ENCODE peak calls at places on chromosomes 4 and X, in ten cellular contexts. One of them, this sample, is unnamed.

GRCh38 chr4:154416183-154416543 is 75.4 kb downstream of the DCHS2 start:
- DNase-seq in nephron progenitor cell: peak; percentile 58
- DNase-seq in thoracic aorta: no peak
- DNase-seq in activated CD8-positive, alpha-beta T cell treated with anti-CD3 and anti-CD28 coated beads for 36 hours: no peak
- DNase-seq in lower leg skin: no peak
- DNase-seq in GM10248: peak; percentile 10
- DNase-seq in fibroblast of lung: peak; percentile 1
- DNase-seq in progenitor cell of endocrine pancreas: no peak
- DNase-seq in BJ: no peak
- DNase-seq in PC-3: no peak
- DNase-seq in this sample: no peak

GRCh38 chr4:3261411-3262207 is 12.7 kb downstream of the MSANTD1 start:
- DNase-seq in progenitor cell of endocrine pancreas: no peak
- DNase-seq in lower leg skin: peak; percentile 81
- DNase-seq in GM10248: no peak
- DNase-seq in BJ: no peak
- DNase-seq in nephron progenitor cell: no peak
- DNase-seq in PC-3: no peak
- DNase-seq in activated CD8-positive, alpha-beta T cell treated with anti-CD3 and anti-CD28 coated beads for 36 hours: no peak
- DNase-seq in thoracic aorta: no peak
- DNase-seq in fibroblast of lung: no peak
- DNase-seq in this sample: no peak

GRCh38 chr4:105401278-105401677 is 72.6 kb downstream of the PPA2 start:
- DNase-seq in fibroblast of lung: no peak
- DNase-seq in activated CD8-positive, alpha-beta T cell treated with anti-CD3 and anti-CD28 coated beads for 36 hours: no peak
- DNase-seq in progenitor cell of endocrine pancreas: no peak
- DNase-seq in GM10248: no peak
- DNase-seq in lower leg skin: no peak
- DNase-seq in PC-3: no peak
- DNase-seq in nephron progenitor cell: no peak
- DNase-seq in BJ: no peak
- DNase-seq in thoracic aorta: no peak
- DNase-seq in this sample: no peak

GRCh38 chrX:45722471-45722870 is 521.8 kb upstream of the DIPK2B start:
- DNase-seq in BJ: no peak
- DNase-seq in lower leg skin: no peak
- DNase-seq in thoracic aorta: no peak
- DNase-seq in fibroblast of lung: peak; percentile 65
- DNase-seq in PC-3: no peak
- DNase-seq in nephron progenitor cell: no peak
- DNase-seq in progenitor cell of endocrine pancreas: no peak
- DNase-seq in activated CD8-positive, alpha-beta T cell treated with anti-CD3 and anti-CD28 coated beads for 36 hours: no peak
- DNase-seq in GM10248: no peak
- DNase-seq in this sample: no peak

GRCh38 chrX:125522752-125523151 is 203.1 kb downstream of the TEX13C start:
- DNase-seq in thoracic aorta: no peak
- DNase-seq in fibroblast of lung: no peak
- DNase-seq in nephron progenitor cell: no peak
- DNase-seq in activated CD8-positive, alpha-beta T cell treated with anti-CD3 and anti-CD28 coated beads for 36 hours: no peak
- DNase-seq in GM10248: no peak
- DNase-seq in lower leg skin: no peak
- DNase-seq in PC-3: no peak
- DNase-seq in BJ: no peak
- DNase-seq in progenitor cell of endocrine pancreas: no peak
- DNase-seq in this sample: no peak

GRCh38 chr4:4694296-4694772 is 152.5 kb upstream of the STX18 start:
- DNase-seq in thoracic aorta: no peak
- DNase-seq in nephron progenitor cell: no peak
- DNase-seq in PC-3: no peak
- DNase-seq in fibroblast of lung: peak; percentile 31
- DNase-seq in progenitor cell of endocrine pancreas: no peak
- DNase-seq in BJ: no peak
- DNase-seq in GM10248: no peak
- DNase-seq in activated CD8-positive, alpha-beta T cell treated with anti-CD3 and anti-CD28 coated beads for 36 hours: no peak
- DNase-seq in lower leg skin: no peak
- DNase-seq in this sample: no peak

GRCh38 chr4:161841759-161842158 is 322.0 kb downstream of the FSTL5 start:
- DNase-seq in nephron progenitor cell: no peak
- DNase-seq in progenitor cell of endocrine pancreas: no peak
- DNase-seq in lower leg skin: no peak
- DNase-seq in thoracic aorta: no peak
- DNase-seq in GM10248: no peak
- DNase-seq in activated CD8-positive, alpha-beta T cell treated with anti-CD3 and anti-CD28 coated beads for 36 hours: no peak
- DNase-seq in fibroblast of lung: no peak
- DNase-seq in PC-3: peak; percentile 3
- DNase-seq in BJ: no peak
- DNase-seq in this sample: no peak

GRCh38 chr4:186554890-186555827 is at the start of gene MTNR1A:
- DNase-seq in BJ: no peak
- DNase-seq in nephron progenitor cell: peak; percentile 70
- DNase-seq in fibroblast of lung: peak; percentile 17
- DNase-seq in GM10248: no peak
- DNase-seq in progenitor cell of endocrine pancreas: peak; percentile 51
- DNase-seq in lower leg skin: no peak
- DNase-seq in activated CD8-positive, alpha-beta T cell treated with anti-CD3 and anti-CD28 coated beads for 36 hours: no peak
- DNase-seq in thoracic aorta: no peak
- DNase-seq in PC-3: no peak
- DNase-seq in this sample: no peak

GRCh38 chr4:10093801-10094552 is 22.6 kb downstream of the WDR1 start:
- DNase-seq in progenitor cell of endocrine pancreas: no peak
- DNase-seq in thoracic aorta: no peak
- DNase-seq in BJ: peak; percentile 86
- DNase-seq in lower leg skin: no peak
- DNase-seq in nephron progenitor cell: no peak
- DNase-seq in activated CD8-positive, alpha-beta T cell treated with anti-CD3 and anti-CD28 coated beads for 36 hours: no peak
- DNase-seq in GM10248: no peak
- DNase-seq in fibroblast of lung: peak; percentile 98
- DNase-seq in PC-3: no peak
- DNase-seq in this sample: no peak

GRCh38 chrX:24241822-24242648 is 71.8 kb downstream of the SUPT20HL2 start:
- DNase-seq in progenitor cell of endocrine pancreas: no peak
- DNase-seq in PC-3: peak; percentile 49
- DNase-seq in lower leg skin: peak; percentile 48
- DNase-seq in nephron progenitor cell: peak; percentile 10
- DNase-seq in thoracic aorta: no peak
- DNase-seq in GM10248: peak; percentile 44
- DNase-seq in fibroblast of lung: peak; percentile 27
- DNase-seq in activated CD8-positive, alpha-beta T cell treated with anti-CD3 and anti-CD28 coated beads for 36 hours: peak; percentile 5
- DNase-seq in BJ: no peak
- DNase-seq in this sample: no peak

GRCh38 chrX:20374866-20375530 is 108.3 kb upstream of the RPS6KA3 start:
- DNase-seq in activated CD8-positive, alpha-beta T cell treated with anti-CD3 and anti-CD28 coated beads for 36 hours: no peak
- DNase-seq in GM10248: no peak
- DNase-seq in thoracic aorta: no peak
- DNase-seq in nephron progenitor cell: no peak
- DNase-seq in fibroblast of lung: no peak
- DNase-seq in BJ: no peak
- DNase-seq in PC-3: peak; percentile 69
- DNase-seq in progenitor cell of endocrine pancreas: no peak
- DNase-seq in lower leg skin: no peak
- DNase-seq in this sample: no peak

GRCh38 chrX:146396409-146396808 is 413.2 kb upstream of the CXorf51B start:
- DNase-seq in PC-3: no peak
- DNase-seq in progenitor cell of endocrine pancreas: no peak
- DNase-seq in GM10248: no peak
- DNase-seq in lower leg skin: no peak
- DNase-seq in thoracic aorta: no peak
- DNase-seq in activated CD8-positive, alpha-beta T cell treated with anti-CD3 and anti-CD28 coated beads for 36 hours: no peak
- DNase-seq in nephron progenitor cell: no peak
- DNase-seq in fibroblast of lung: no peak
- DNase-seq in BJ: no peak
- DNase-seq in this sample: no peak

GRCh38 chr4:94517492-94517891 is 65.8 kb downstream of the PDLIM5 start:
- DNase-seq in PC-3: no peak
- DNase-seq in thoracic aorta: no peak
- DNase-seq in nephron progenitor cell: no peak
- DNase-seq in progenitor cell of endocrine pancreas: no peak
- DNase-seq in fibroblast of lung: no peak
- DNase-seq in lower leg skin: no peak
- DNase-seq in BJ: no peak
- DNase-seq in activated CD8-positive, alpha-beta T cell treated with anti-CD3 and anti-CD28 coated beads for 36 hours: no peak
- DNase-seq in GM10248: no peak
- DNase-seq in this sample: no peak

DNA sequence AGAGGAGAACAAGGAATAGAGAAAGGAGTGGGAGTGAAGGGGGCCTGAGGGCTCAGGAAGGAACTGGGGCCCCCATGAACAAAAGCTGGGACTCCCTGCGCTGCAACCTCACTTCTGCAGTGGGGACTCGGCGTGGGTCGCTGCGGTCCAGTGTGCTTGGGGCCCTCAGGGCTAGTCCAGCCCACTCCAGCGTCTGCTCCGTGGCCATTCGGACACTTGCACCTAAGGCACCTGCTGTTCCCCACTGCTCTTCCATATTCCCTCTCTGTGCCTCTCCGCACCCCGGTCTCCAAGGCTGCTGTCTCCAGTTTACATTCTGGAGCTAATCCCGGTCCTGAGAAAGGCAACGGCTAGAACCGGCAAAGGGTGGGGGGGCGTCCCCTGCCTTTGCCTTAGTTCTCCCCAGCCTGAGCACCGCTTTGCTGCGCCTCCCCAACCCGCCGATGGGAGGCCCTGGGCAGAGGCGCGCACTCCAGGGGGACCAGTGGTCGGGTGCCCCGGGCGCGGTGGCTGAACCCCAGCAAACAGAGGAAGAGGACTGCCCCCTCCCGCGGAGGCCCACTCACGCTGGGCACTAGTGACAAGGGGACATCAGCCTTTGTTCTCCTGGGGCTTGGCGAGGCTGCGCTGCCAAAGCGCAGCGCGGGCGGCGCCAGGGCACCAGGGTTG is 327.7 kb upstream of the F9 start:
- DNase-seq in fibroblast of lung: no peak
- DNase-seq in thoracic aorta: no peak
- DNase-seq in progenitor cell of endocrine pancreas: peak; percentile 45
- DNase-seq in lower leg skin: no peak
- DNase-seq in GM10248: no peak
- DNase-seq in PC-3: no peak
- DNase-seq in activated CD8-positive, alpha-beta T cell treated with anti-CD3 and anti-CD28 coated beads for 36 hours: no peak
- DNase-seq in nephron progenitor cell: peak; percentile 40
- DNase-seq in BJ: no peak
- DNase-seq in this sample: no peak
- TF ChIP-seq CTCF in fibroblast of lung: no peak
- TF ChIP-seq CTCF in thoracic aorta: no peak
- TF ChIP-seq CTCF in progenitor cell of endocrine pancreas: peak; percentile 47
- TF ChIP-seq CTCF in lower leg skin: no peak
- TF ChIP-seq CTCF in GM10248: no peak
- TF ChIP-seq CTCF in PC-3: no peak
- TF ChIP-seq CTCF in activated CD8-positive, alpha-beta T cell treated with anti-CD3 and anti-CD28 coated beads for 36 hours: no peak
- TF ChIP-seq CTCF in nephron progenitor cell: no peak
- TF ChIP-seq CTCF in BJ: no peak
- TF ChIP-seq CTCF in this sample: no peak

GRCh38 chrX:131917588-131917987 is 105.5 kb upstream of the STK26 start:
- DNase-seq in PC-3: no peak
- DNase-seq in progenitor cell of endocrine pancreas: no peak
- DNase-seq in GM10248: no peak
- DNase-seq in thoracic aorta: no peak
- DNase-seq in lower leg skin: no peak
- DNase-seq in BJ: no peak
- DNase-seq in activated CD8-positive, alpha-beta T cell treated with anti-CD3 and anti-CD28 coated beads for 36 hours: no peak
- DNase-seq in fibroblast of lung: no peak
- DNase-seq in nephron progenitor cell: no peak
- DNase-seq in this sample: no peak
- TF ChIP-seq CTCF in PC-3: no peak
- TF ChIP-seq CTCF in progenitor cell of endocrine pancreas: no peak
- TF ChIP-seq CTCF in GM10248: no peak
- TF ChIP-seq CTCF in thoracic aorta: no peak
- TF ChIP-seq CTCF in lower leg skin: no peak
- TF ChIP-seq CTCF in BJ: no peak
- TF ChIP-seq CTCF in activated CD8-positive, alpha-beta T cell treated with anti-CD3 and anti-CD28 coated beads for 36 hours: no peak
- TF ChIP-seq CTCF in fibroblast of lung: no peak
- TF ChIP-seq CTCF in nephron progenitor cell: no peak
- TF ChIP-seq CTCF in this sample: no peak

DNA sequence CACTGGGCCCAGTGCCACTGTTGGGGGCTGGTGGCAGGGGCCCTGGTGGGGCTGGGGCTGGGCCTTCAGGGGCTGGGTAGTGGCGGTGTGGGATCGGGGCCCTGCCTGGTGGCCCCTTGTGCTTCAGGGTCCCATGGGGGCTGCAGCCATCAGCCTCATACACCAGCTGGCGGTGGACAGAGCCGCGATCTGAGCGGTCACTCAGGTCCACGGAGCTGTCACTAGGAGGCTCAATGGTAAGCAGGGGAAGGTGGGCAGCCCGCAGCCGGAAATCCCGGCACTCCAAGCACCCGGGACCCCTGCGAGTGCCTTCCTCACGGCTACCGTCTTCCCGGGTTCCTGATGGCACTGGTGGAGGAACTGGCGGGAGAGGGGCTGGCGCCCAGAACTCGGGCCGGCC is 25.5 kb upstream of the KDM5C start:
- DNase-seq in nephron progenitor cell: no peak
- DNase-seq in lower leg skin: no peak
- DNase-seq in GM10248: no peak
- DNase-seq in progenitor cell of endocrine pancreas: no peak
- DNase-seq in PC-3: no peak
- DNase-seq in BJ: no peak
- DNase-seq in thoracic aorta: no peak
- DNase-seq in fibroblast of lung: no peak
- DNase-seq in activated CD8-positive, alpha-beta T cell treated with anti-CD3 and anti-CD28 coated beads for 36 hours: no peak
- DNase-seq in this sample: no peak
- TF ChIP-seq CTCF in nephron progenitor cell: no peak
- TF ChIP-seq CTCF in lower leg skin: no peak
- TF ChIP-seq CTCF in GM10248: no peak
- TF ChIP-seq CTCF in progenitor cell of endocrine pancreas: no peak
- TF ChIP-seq CTCF in PC-3: no peak
- TF ChIP-seq CTCF in BJ: no peak
- TF ChIP-seq CTCF in thoracic aorta: no peak
- TF ChIP-seq CTCF in fibroblast of lung: no peak
- TF ChIP-seq CTCF in activated CD8-positive, alpha-beta T cell treated with anti-CD3 and anti-CD28 coated beads for 36 hours: no peak
- TF ChIP-seq CTCF in this sample: no peak

DNA sequence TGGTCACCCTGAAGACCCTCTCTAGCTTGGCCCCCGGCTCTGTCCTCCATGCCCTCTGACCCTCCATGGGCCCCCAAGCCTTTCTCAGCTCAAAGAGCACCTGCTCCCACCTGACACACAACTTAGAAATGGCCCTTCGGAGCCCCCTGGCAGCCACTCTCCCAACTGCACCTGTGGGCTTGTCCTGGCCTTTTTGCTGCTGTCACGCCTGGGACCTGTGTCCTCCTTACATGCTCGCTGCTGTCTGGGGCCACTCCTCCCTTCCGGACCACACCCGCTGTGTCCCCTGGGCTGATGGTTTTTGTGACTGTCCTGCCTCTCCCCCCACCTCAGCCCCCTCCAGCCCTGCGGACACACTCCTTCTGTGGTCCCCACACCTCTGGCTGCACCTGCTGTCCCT is 106.2 kb upstream of the AFAP1 start:
- DNase-seq in nephron progenitor cell: no peak
- DNase-seq in progenitor cell of endocrine pancreas: no peak
- DNase-seq in fibroblast of lung: no peak
- DNase-seq in thoracic aorta: no peak
- DNase-seq in BJ: no peak
- DNase-seq in activated CD8-positive, alpha-beta T cell treated with anti-CD3 and anti-CD28 coated beads for 36 hours: no peak
- DNase-seq in PC-3: no peak
- DNase-seq in lower leg skin: no peak
- DNase-seq in GM10248: no peak
- DNase-seq in this sample: no peak
- TF ChIP-seq CTCF in nephron progenitor cell: no peak
- TF ChIP-seq CTCF in progenitor cell of endocrine pancreas: no peak
- TF ChIP-seq CTCF in fibroblast of lung: no peak
- TF ChIP-seq CTCF in thoracic aorta: no peak
- TF ChIP-seq CTCF in BJ: no peak
- TF ChIP-seq CTCF in activated CD8-positive, alpha-beta T cell treated with anti-CD3 and anti-CD28 coated beads for 36 hours: no peak
- TF ChIP-seq CTCF in PC-3: no peak
- TF ChIP-seq CTCF in lower leg skin: no peak
- TF ChIP-seq CTCF in GM10248: no peak
- TF ChIP-seq CTCF in this sample: no peak